ENCODE peak calls at places on chromosomes 3 and 15, in four cellular contexts. L is ACHN, O is kidney glomerular epithelial cell, J is GM20000. S is an unnamed sample.

GRCh38 chr3:117842086-117842485 is 1132.5 kb downstream of the TUSC7 start:
- DNase-seq in L (no peak), O (no peak), J (no peak), S (no peak)

GRCh38 chr15:85381850-85382751 is 1.7 kb downstream of the AKAP13 start:
- DNase-seq in L (no peak), O (no peak), J (no peak), S (no peak)

GRCh38 chr3:170726976-170727661 is 141.2 kb upstream of the SLC7A14 start:
- DNase-seq in L (peak; percentile 83), O (peak; percentile 83), J (no peak), S (no peak)

GRCh38 chr3:135784557-135784956 is 181.0 kb upstream of the PPP2R3A start:
- DNase-seq in L (no peak), O (no peak), J (no peak), S (peak; percentile 5)

GRCh38 chr3:185824467-185825378 is at the start of gene IGF2BP2:
- DNase-seq in L (peak; percentile 81), O (peak; percentile 71), J (peak; percentile 87), S (peak; percentile 63)

GRCh38 chr3:71389911-71390573 is 193.5 kb downstream of the FOXP1 start:
- DNase-seq in L (no peak), O (no peak), J (no peak), S (no peak)

GRCh38 chr15:70741677-70742293 is 21.6 kb downstream of the UACA start:
- DNase-seq in L (no peak), O (peak; percentile 23), J (no peak), S (no peak)

GRCh38 chr3:108102420-108103039 is 11.7 kb upstream of the CD47 start:
- DNase-seq in L (no peak), O (no peak), J (no peak), S (no peak)

GRCh38 chr15:101014276-101014675 is 95.1 kb downstream of the LRRK1 start:
- DNase-seq in L (no peak), O (no peak), J (no peak), S (no peak)

GRCh38 chr3:150410311-150411105 is 2.4 kb downstream of the TSC22D2 start:
- DNase-seq in L (peak; percentile 24), O (peak; percentile 31), J (peak; percentile 17), S (peak; percentile 46)

GRCh38 chr3:13078158-13078905 is 5.1 kb upstream of the IQSEC1 start:
- DNase-seq in L (no peak), O (no peak), J (no peak), S (no peak)

GRCh38 chr15:58484794-58485600 is 53.2 kb downstream of the LIPC start:
- DNase-seq in L (no peak), O (no peak), J (no peak), S (no peak)

GRCh38 chr3:172293093-172293492 is 155.2 kb downstream of the GHSR start:
- DNase-seq in L (no peak), O (no peak), J (no peak), S (no peak)

GRCh38 chr15:25770031-25770430 is 93.1 kb downstream of the ATP10A start:
- DNase-seq in L (no peak), O (no peak), J (no peak), S (no peak)

GRCh38 chr15:38267416-38268022 is 14.9 kb downstream of the SPRED1 start:
- DNase-seq in L (no peak), O (no peak), J (no peak), S (no peak)

GRCh38 chr3:64977308-64978100 is 289.7 kb upstream of the ADAMTS9 start:
- DNase-seq in L (peak; percentile 79), O (peak; percentile 92), J (no peak), S (no peak)

GRCh38 chr15:72235298-72235697 is 4.3 kb upstream of the PKM start:
- DNase-seq in L (no peak), O (no peak), J (no peak), S (no peak)

GRCh38 chr3:60114191-60114590 is 1064.4 kb upstream of the CFAP20DC start:
- DNase-seq in L (no peak), O (no peak), J (no peak), S (no peak)

GRCh38 chr3:80929576-80929975 is 831.9 kb downstream of the GBE1 start:
- DNase-seq in L (no peak), O (no peak), J (no peak), S (no peak)

GRCh38 chr15:68379759-68380290 is 52.1 kb downstream of the ITGA11 start:
- DNase-seq in L (no peak), O (no peak), J (no peak), S (no peak)

GRCh38 chr15:73900129-73900712 is 26.0 kb upstream of the LOXL1 start:
- DNase-seq in L (no peak), O (no peak), J (no peak), S (no peak)

GRCh38 chr3:60064210-60065178 is 1014.7 kb upstream of the CFAP20DC start:
- DNase-seq in L (no peak), O (peak; percentile 28), J (no peak), S (no peak)

GRCh38 chr3:47016086-47016933 is 36.8 kb downstream of the NBEAL2 start:
- DNase-seq in L (no peak), O (no peak), J (no peak), S (no peak)

GRCh38 chr3:17686613-17687012 is 55.8 kb downstream of the TBC1D5 start:
- DNase-seq in L (peak; percentile 47), O (no peak), J (no peak), S (no peak)

GRCh38 chr3:50324351-50325144 is 2.0 kb upstream of the HYAL2 start:
- DNase-seq in L (peak; percentile 72), O (peak; percentile 58), J (peak; percentile 76), S (no peak)

GRCh38 chr3:63386568-63386967 is 108.5 kb downstream of the SYNPR start:
- DNase-seq in L (peak; percentile 66), O (no peak), J (no peak), S (no peak)

GRCh38 chr15:25510146-25510545 is 71.3 kb upstream of the UBE3A start:
- DNase-seq in L (no peak), O (no peak), J (no peak), S (no peak)

GRCh38 chr3:149021830-149022229 is 30.5 kb downstream of the GYG1 start:
- DNase-seq in L (no peak), O (no peak), J (no peak), S (no peak)

GRCh38 chr3:113439576-113439975 is 1.7 kb downstream of the CFAP44 start:
- DNase-seq in L (no peak), O (no peak), J (no peak), S (no peak)